ENCODE peak calls at places on chromosomes 11 and 22, in ten cellular contexts. J, I, X, K, S, N, E, H, P and Q are unnamed samples.

GRCh38 chr11:47394322-47395224 is 13.8 kb upstream of the SLC39A13 start:
- DNase-seq in J (peak), I (no peak), X (no peak), K (peak), S (peak), N (no peak), E (peak), H (peak), P (peak), Q (peak)

GRCh38 chr11:125513705-125514265 is 17.7 kb upstream of the FEZ1 start:
- DNase-seq in J (no peak), I (no peak), X (no peak), K (no peak), S (no peak), N (no peak), E (no peak), H (no peak), P (no peak), Q (no peak)

GRCh38 chr11:19323502-19323901 is 82.8 kb upstream of the E2F8 start:
- DNase-seq in J (no peak), I (no peak), X (no peak), K (no peak), S (no peak), N (no peak), E (no peak), H (no peak), P (no peak), Q (no peak)

GRCh38 chr11:110434952-110435779 is 5.4 kb downstream of the FDX1 start:
- DNase-seq in J (no peak), I (no peak), X (no peak), K (peak), S (no peak), N (no peak), E (no peak), H (no peak), P (no peak), Q (no peak)

GRCh38 chr11:36931167-36931566 is 333.1 kb upstream of the RAG2 start:
- DNase-seq in J (no peak), I (no peak), X (no peak), K (no peak), S (no peak), N (no peak), E (no peak), H (no peak), P (no peak), Q (no peak)

GRCh38 chr11:96008161-96008560 is 84.3 kb upstream of the MTMR2 start:
- DNase-seq in J (no peak), I (no peak), X (no peak), K (no peak), S (no peak), N (no peak), E (no peak), H (no peak), P (no peak), Q (no peak)

GRCh38 chr11:133946541-133947297 is 10.0 kb downstream of the IGSF9B start:
- DNase-seq in J (no peak), I (no peak), X (peak), K (no peak), S (peak), N (no peak), E (no peak), H (no peak), P (no peak), Q (no peak)

GRCh38 chr11:66967670-66968425 is 7.3 kb upstream of the C11orf86 start:
- DNase-seq in J (no peak), I (peak), X (no peak), K (no peak), S (no peak), N (no peak), E (no peak), H (no peak), P (no peak), Q (no peak)

GRCh38 chr11:116312560-116313340 is 460.0 kb downstream of the BUD13 start:
- DNase-seq in J (peak), I (no peak), X (peak), K (no peak), S (peak), N (peak), E (no peak), H (peak), P (no peak), Q (no peak)

GRCh38 chr11:11620966-11621880 is 582 bp downstream of the GALNT18 start:
- DNase-seq in J (peak), I (peak), X (peak), K (no peak), S (peak), N (no peak), E (peak), H (no peak), P (peak), Q (no peak)

GRCh38 chr11:121104223-121104831 is 3.3 kb downstream of the TECTA start:
- DNase-seq in J (no peak), I (no peak), X (no peak), K (no peak), S (peak), N (no peak), E (no peak), H (no peak), P (no peak), Q (no peak)

GRCh38 chr11:26072612-26073011 is 259.3 kb upstream of the ANO3 start:
- DNase-seq in J (no peak), I (no peak), X (no peak), K (no peak), S (no peak), N (no peak), E (no peak), H (no peak), P (no peak), Q (no peak)

GRCh38 chr22:49961601-49962011 is 1.0 kb downstream of the PIM3 start:
- DNase-seq in J (peak), I (no peak), X (no peak), K (no peak), S (peak), N (no peak), E (no peak), H (no peak), P (no peak), Q (no peak)

GRCh38 chr11:32830413-32830738 is 649 bp downstream of the PRRG4 start:
- DNase-seq in J (peak), I (no peak), X (no peak), K (no peak), S (no peak), N (no peak), E (no peak), H (no peak), P (no peak), Q (no peak)

GRCh38 chr11:23944939-23945338 is 551.9 kb upstream of the LUZP2 start:
- DNase-seq in J (no peak), I (no peak), X (no peak), K (no peak), S (no peak), N (no peak), E (no peak), H (no peak), P (no peak), Q (no peak)

GRCh38 chr22:32751065-32751739 is 50.3 kb upstream of the TIMP3 start:
- DNase-seq in J (no peak), I (no peak), X (no peak), K (no peak), S (no peak), N (no peak), E (no peak), H (no peak), P (no peak), Q (no peak)